ENCODE peak calls at places on chromosome 22, in ten cellular contexts. One of them, this sample, is unnamed.

GRCh38 chr22:26679003-26679629 is 21.7 kb downstream of the MIAT start:
- DNase-seq in A549: peak; percentile 74
- DNase-seq in cardiac fibroblast: peak; percentile 84
- DNase-seq in stimulated activated CD4-positive, alpha-beta T cell treated with anti-CD3 and anti-CD28 coated beads, Interleukin-2, amount 100 ng/mL, for 4 hours: peak; percentile 36
- DNase-seq in LoVo: peak; percentile 62
- DNase-seq in GOT3: peak; percentile 31
- DNase-seq in IMR-90: peak; percentile 71
- DNase-seq in hippocampal formation: peak; percentile 55
- DNase-seq in HTR-8/SVneo: peak; percentile 59
- DNase-seq in memory B cell: peak; percentile 65
- DNase-seq in this sample: peak; percentile 69

GRCh38 chr22:41697126-41697775 is 2.1 kb upstream of the MEI1 start:
- DNase-seq in A549: peak; percentile 80
- DNase-seq in cardiac fibroblast: peak; percentile 92
- DNase-seq in stimulated activated CD4-positive, alpha-beta T cell treated with anti-CD3 and anti-CD28 coated beads, Interleukin-2, amount 100 ng/mL, for 4 hours: peak; percentile 85
- DNase-seq in LoVo: peak; percentile 83
- DNase-seq in GOT3: peak; percentile 63
- DNase-seq in IMR-90: peak; percentile 80
- DNase-seq in hippocampal formation: peak; percentile 85
- DNase-seq in HTR-8/SVneo: peak; percentile 84
- DNase-seq in memory B cell: peak; percentile 91
- DNase-seq in this sample: peak; percentile 85

GRCh38 chr22:46652081-46652929 is 32.1 kb downstream of the GRAMD4 start:
- DNase-seq in A549: no peak
- DNase-seq in cardiac fibroblast: peak; percentile 78
- DNase-seq in stimulated activated CD4-positive, alpha-beta T cell treated with anti-CD3 and anti-CD28 coated beads, Interleukin-2, amount 100 ng/mL, for 4 hours: no peak
- DNase-seq in LoVo: no peak
- DNase-seq in GOT3: no peak
- DNase-seq in IMR-90: peak; percentile 28
- DNase-seq in hippocampal formation: no peak
- DNase-seq in HTR-8/SVneo: peak; percentile 26
- DNase-seq in memory B cell: no peak
- DNase-seq in this sample: peak; percentile 49

GRCh38 chr22:23716811-23717801 is 26.3 kb downstream of the RGL4 start:
- DNase-seq in A549: peak; percentile 76
- DNase-seq in cardiac fibroblast: peak; percentile 90
- DNase-seq in stimulated activated CD4-positive, alpha-beta T cell treated with anti-CD3 and anti-CD28 coated beads, Interleukin-2, amount 100 ng/mL, for 4 hours: peak; percentile 74
- DNase-seq in LoVo: peak; percentile 84
- DNase-seq in GOT3: peak; percentile 19
- DNase-seq in IMR-90: peak; percentile 85
- DNase-seq in hippocampal formation: peak; percentile 79
- DNase-seq in HTR-8/SVneo: peak; percentile 79
- DNase-seq in memory B cell: peak; percentile 74
- DNase-seq in this sample: peak; percentile 91

GRCh38 chr22:24284747-24285203 is 14.1 kb downstream of the SPECC1L start:
- DNase-seq in A549: no peak
- DNase-seq in cardiac fibroblast: no peak
- DNase-seq in stimulated activated CD4-positive, alpha-beta T cell treated with anti-CD3 and anti-CD28 coated beads, Interleukin-2, amount 100 ng/mL, for 4 hours: no peak
- DNase-seq in LoVo: no peak
- DNase-seq in GOT3: no peak
- DNase-seq in IMR-90: peak; percentile 53
- DNase-seq in hippocampal formation: no peak
- DNase-seq in HTR-8/SVneo: no peak
- DNase-seq in memory B cell: no peak
- DNase-seq in this sample: no peak

GRCh38 chr22:23256138-23256932 is 76.0 kb downstream of the BCR start:
- DNase-seq in A549: no peak
- DNase-seq in cardiac fibroblast: no peak
- DNase-seq in stimulated activated CD4-positive, alpha-beta T cell treated with anti-CD3 and anti-CD28 coated beads, Interleukin-2, amount 100 ng/mL, for 4 hours: no peak
- DNase-seq in LoVo: no peak
- DNase-seq in GOT3: no peak
- DNase-seq in IMR-90: no peak
- DNase-seq in hippocampal formation: no peak
- DNase-seq in HTR-8/SVneo: no peak
- DNase-seq in memory B cell: no peak
- DNase-seq in this sample: no peak

GRCh38 chr22:44676441-44677298 is 25.3 kb upstream of the PRR5 start:
- DNase-seq in A549: peak; percentile 28
- DNase-seq in cardiac fibroblast: peak; percentile 44
- DNase-seq in stimulated activated CD4-positive, alpha-beta T cell treated with anti-CD3 and anti-CD28 coated beads, Interleukin-2, amount 100 ng/mL, for 4 hours: no peak
- DNase-seq in LoVo: peak; percentile 69
- DNase-seq in GOT3: no peak
- DNase-seq in IMR-90: peak; percentile 13
- DNase-seq in hippocampal formation: no peak
- DNase-seq in HTR-8/SVneo: no peak
- DNase-seq in memory B cell: no peak
- DNase-seq in this sample: peak; percentile 84

GRCh38 chr22:29031236-29031982 is 30.2 kb downstream of the C22orf31 start:
- DNase-seq in A549: peak; percentile 64
- DNase-seq in cardiac fibroblast: peak; percentile 92
- DNase-seq in stimulated activated CD4-positive, alpha-beta T cell treated with anti-CD3 and anti-CD28 coated beads, Interleukin-2, amount 100 ng/mL, for 4 hours: no peak
- DNase-seq in LoVo: peak; percentile 69
- DNase-seq in GOT3: no peak
- DNase-seq in IMR-90: peak; percentile 98
- DNase-seq in hippocampal formation: no peak
- DNase-seq in HTR-8/SVneo: peak; percentile 84
- DNase-seq in memory B cell: no peak
- DNase-seq in this sample: peak; percentile 65

GRCh38 chr22:48102581-48102980 is 1340.1 kb downstream of the TBC1D22A start:
- DNase-seq in A549: no peak
- DNase-seq in cardiac fibroblast: no peak
- DNase-seq in stimulated activated CD4-positive, alpha-beta T cell treated with anti-CD3 and anti-CD28 coated beads, Interleukin-2, amount 100 ng/mL, for 4 hours: no peak
- DNase-seq in LoVo: no peak
- DNase-seq in GOT3: no peak
- DNase-seq in IMR-90: no peak
- DNase-seq in hippocampal formation: no peak
- DNase-seq in HTR-8/SVneo: no peak
- DNase-seq in memory B cell: no peak
- DNase-seq in this sample: no peak

GRCh38 chr22:37496651-37497599 is 10.7 kb upstream of the MFNG start:
- DNase-seq in A549: peak; percentile 31
- DNase-seq in cardiac fibroblast: peak; percentile 88
- DNase-seq in stimulated activated CD4-positive, alpha-beta T cell treated with anti-CD3 and anti-CD28 coated beads, Interleukin-2, amount 100 ng/mL, for 4 hours: no peak
- DNase-seq in LoVo: peak; percentile 27
- DNase-seq in GOT3: no peak
- DNase-seq in IMR-90: peak; percentile 93
- DNase-seq in hippocampal formation: no peak
- DNase-seq in HTR-8/SVneo: peak; percentile 77
- DNase-seq in memory B cell: no peak
- DNase-seq in this sample: no peak

GRCh38 chr22:19056951-19057401 is 65.2 kb downstream of the DGCR2 start:
- DNase-seq in A549: no peak
- DNase-seq in cardiac fibroblast: no peak
- DNase-seq in stimulated activated CD4-positive, alpha-beta T cell treated with anti-CD3 and anti-CD28 coated beads, Interleukin-2, amount 100 ng/mL, for 4 hours: no peak
- DNase-seq in LoVo: no peak
- DNase-seq in GOT3: no peak
- DNase-seq in IMR-90: no peak
- DNase-seq in hippocampal formation: no peak
- DNase-seq in HTR-8/SVneo: no peak
- DNase-seq in memory B cell: no peak
- DNase-seq in this sample: no peak

GRCh38 chr22:39365406-39365782 is 15.6 kb downstream of the SYNGR1 start:
- DNase-seq in A549: no peak
- DNase-seq in cardiac fibroblast: no peak
- DNase-seq in stimulated activated CD4-positive, alpha-beta T cell treated with anti-CD3 and anti-CD28 coated beads, Interleukin-2, amount 100 ng/mL, for 4 hours: no peak
- DNase-seq in LoVo: no peak
- DNase-seq in GOT3: no peak
- DNase-seq in IMR-90: no peak
- DNase-seq in hippocampal formation: no peak
- DNase-seq in HTR-8/SVneo: no peak
- DNase-seq in memory B cell: no peak
- DNase-seq in this sample: no peak

GRCh38 chr22:28047740-28048139 is 128.7 kb upstream of the PITPNB start:
- DNase-seq in A549: no peak
- DNase-seq in cardiac fibroblast: no peak
- DNase-seq in stimulated activated CD4-positive, alpha-beta T cell treated with anti-CD3 and anti-CD28 coated beads, Interleukin-2, amount 100 ng/mL, for 4 hours: no peak
- DNase-seq in LoVo: no peak
- DNase-seq in GOT3: no peak
- DNase-seq in IMR-90: no peak
- DNase-seq in hippocampal formation: no peak
- DNase-seq in HTR-8/SVneo: no peak
- DNase-seq in memory B cell: no peak
- DNase-seq in this sample: no peak

GRCh38 chr22:32796865-32797573 is 4.5 kb upstream of the TIMP3 start:
- DNase-seq in A549: peak; percentile 21
- DNase-seq in cardiac fibroblast: peak; percentile 80
- DNase-seq in stimulated activated CD4-positive, alpha-beta T cell treated with anti-CD3 and anti-CD28 coated beads, Interleukin-2, amount 100 ng/mL, for 4 hours: peak; percentile 28
- DNase-seq in LoVo: peak; percentile 42
- DNase-seq in GOT3: no peak
- DNase-seq in IMR-90: peak; percentile 83
- DNase-seq in hippocampal formation: peak; percentile 71
- DNase-seq in HTR-8/SVneo: peak; percentile 47
- DNase-seq in memory B cell: no peak
- DNase-seq in this sample: peak; percentile 56

GRCh38 chr22:26821854-26822253 is 164.5 kb downstream of the MIAT start:
- DNase-seq in A549: no peak
- DNase-seq in cardiac fibroblast: no peak
- DNase-seq in stimulated activated CD4-positive, alpha-beta T cell treated with anti-CD3 and anti-CD28 coated beads, Interleukin-2, amount 100 ng/mL, for 4 hours: no peak
- DNase-seq in LoVo: no peak
- DNase-seq in GOT3: no peak
- DNase-seq in IMR-90: no peak
- DNase-seq in hippocampal formation: no peak
- DNase-seq in HTR-8/SVneo: no peak
- DNase-seq in memory B cell: no peak
- DNase-seq in this sample: no peak

GRCh38 chr22:45516923-45517675 is 14.4 kb downstream of the FBLN1 start:
- DNase-seq in A549: no peak
- DNase-seq in cardiac fibroblast: no peak
- DNase-seq in stimulated activated CD4-positive, alpha-beta T cell treated with anti-CD3 and anti-CD28 coated beads, Interleukin-2, amount 100 ng/mL, for 4 hours: no peak
- DNase-seq in LoVo: peak; percentile 5
- DNase-seq in GOT3: no peak
- DNase-seq in IMR-90: peak; percentile 62
- DNase-seq in hippocampal formation: no peak
- DNase-seq in HTR-8/SVneo: no peak
- DNase-seq in memory B cell: no peak
- DNase-seq in this sample: no peak

GRCh38 chr22:50711446-50712340 is 26.3 kb upstream of the ACR start:
- DNase-seq in A549: no peak
- DNase-seq in cardiac fibroblast: no peak
- DNase-seq in stimulated activated CD4-positive, alpha-beta T cell treated with anti-CD3 and anti-CD28 coated beads, Interleukin-2, amount 100 ng/mL, for 4 hours: no peak
- DNase-seq in LoVo: no peak
- DNase-seq in GOT3: no peak
- DNase-seq in IMR-90: no peak
- DNase-seq in hippocampal formation: no peak
- DNase-seq in HTR-8/SVneo: no peak
- DNase-seq in memory B cell: no peak
- DNase-seq in this sample: no peak

GRCh38 chr22:45230026-45230845 is 10.5 kb downstream of the KIAA0930 start:
- DNase-seq in A549: no peak
- DNase-seq in cardiac fibroblast: no peak
- DNase-seq in stimulated activated CD4-positive, alpha-beta T cell treated with anti-CD3 and anti-CD28 coated beads, Interleukin-2, amount 100 ng/mL, for 4 hours: no peak
- DNase-seq in LoVo: no peak
- DNase-seq in GOT3: no peak
- DNase-seq in IMR-90: no peak
- DNase-seq in hippocampal formation: no peak
- DNase-seq in HTR-8/SVneo: no peak
- DNase-seq in memory B cell: no peak
- DNase-seq in this sample: no peak

GRCh38 chr22:30606455-30607299 is at the start of gene TCN2:
- DNase-seq in A549: peak; percentile 69
- DNase-seq in cardiac fibroblast: peak; percentile 84
- DNase-seq in stimulated activated CD4-positive, alpha-beta T cell treated with anti-CD3 and anti-CD28 coated beads, Interleukin-2, amount 100 ng/mL, for 4 hours: no peak
- DNase-seq in LoVo: peak; percentile 15
- DNase-seq in GOT3: no peak
- DNase-seq in IMR-90: peak; percentile 77
- DNase-seq in hippocampal formation: peak; percentile 74
- DNase-seq in HTR-8/SVneo: peak; percentile 48
- DNase-seq in memory B cell: peak; percentile 11
- DNase-seq in this sample: peak; percentile 80